ENCODE peak calls at places on chromosomes 16 and 17, in four cellular contexts. One of them, this sample, is unnamed.
A peak's percentile ranks its signal among the peaks of the same experiment; 100 is the strongest.

GRCh38 chr17:78499715-78500540 is 77.3 kb downstream of the DNAH17 start:
- DNase-seq in tibial artery: no peak
- DNase-seq in H9: no peak
- DNase-seq in IMR-90: no peak
- DNase-seq in this sample: no peak

GRCh38 chr16:85998868-85999729 is 100.1 kb downstream of the IRF8 start:
- DNase-seq in IMR-90: no peak
- DNase-seq in tibial artery: no peak
- DNase-seq in H9: no peak
- DNase-seq in this sample: no peak

GRCh38 chr16:10083301-10083700 is 98.9 kb downstream of the GRIN2A start:
- DNase-seq in tibial artery: no peak
- DNase-seq in H9: no peak
- DNase-seq in IMR-90: no peak
- DNase-seq in this sample: no peak

GRCh38 chr16:25155553-25156460 is 44.3 kb downstream of the LCMT1 start:
- DNase-seq in tibial artery: no peak
- DNase-seq in H9: no peak
- DNase-seq in IMR-90: peak; percentile 34
- DNase-seq in this sample: no peak

GRCh38 chr16:72099377-72099818 is 5.8 kb downstream of the DHX38 start:
- DNase-seq in H9: peak; percentile 76
- DNase-seq in IMR-90: peak; percentile 49
- DNase-seq in tibial artery: no peak
- DNase-seq in this sample: no peak

GRCh38 chr16:11783319-11784047 is 13.6 kb downstream of the ZC3H7A start:
- DNase-seq in IMR-90: peak; percentile 45
- DNase-seq in tibial artery: no peak
- DNase-seq in H9: no peak
- DNase-seq in this sample: no peak

GRCh38 chr17:29590979-29591736 is 1.7 kb upstream of the GIT1 start:
- DNase-seq in IMR-90: peak; percentile 45
- DNase-seq in tibial artery: peak; percentile 63
- DNase-seq in H9: peak; percentile 78
- DNase-seq in this sample: no peak

GRCh38 chr17:48259710-48260291 is 152.2 kb downstream of the SNX11 start:
- DNase-seq in IMR-90: peak; percentile 45
- DNase-seq in H9: no peak
- DNase-seq in tibial artery: no peak
- DNase-seq in this sample: no peak

GRCh38 chr17:67050066-67050465 is 5.7 kb downstream of the CACNG1 start:
- DNase-seq in IMR-90: no peak
- DNase-seq in tibial artery: no peak
- DNase-seq in H9: no peak
- DNase-seq in this sample: no peak

GRCh38 chr17:32527146-32527545 is 40.4 kb downstream of the CDK5R1 start:
- DNase-seq in H9: no peak
- DNase-seq in tibial artery: no peak
- DNase-seq in IMR-90: no peak
- DNase-seq in this sample: no peak

GRCh38 chr17:38735161-38735997 is 5.2 kb downstream of the CISD3 start:
- DNase-seq in tibial artery: no peak
- DNase-seq in IMR-90: no peak
- DNase-seq in H9: peak; percentile 82
- DNase-seq in this sample: peak; percentile 64

GRCh38 chr17:7929158-7930029 is at the start of gene KCNAB3:
- DNase-seq in H9: peak; percentile 93
- DNase-seq in IMR-90: peak; percentile 69
- DNase-seq in tibial artery: no peak
- DNase-seq in this sample: peak; percentile 69

GRCh38 chr16:12728471-12728870 is 75.2 kb downstream of the CPPED1 start:
- DNase-seq in H9: no peak
- DNase-seq in tibial artery: no peak
- DNase-seq in IMR-90: no peak
- DNase-seq in this sample: no peak

GRCh38 chr17:56085576-56086267 is 67.6 kb upstream of the ANKFN1 start:
- DNase-seq in tibial artery: no peak
- DNase-seq in H9: no peak
- DNase-seq in IMR-90: no peak
- DNase-seq in this sample: no peak

GRCh38 chr17:20202141-20202574 is 193.0 kb downstream of the SPECC1 start:
- DNase-seq in tibial artery: no peak
- DNase-seq in H9: peak; percentile 81
- DNase-seq in IMR-90: no peak
- DNase-seq in this sample: no peak

GRCh38 chr17:14150604-14151003 is 81.3 kb downstream of the COX10 start:
- DNase-seq in H9: no peak
- DNase-seq in tibial artery: no peak
- DNase-seq in IMR-90: no peak
- DNase-seq in this sample: no peak

GRCh38 chr16:58128721-58129096 is 472 bp downstream of the CFAP20 start:
- DNase-seq in H9: peak; percentile 54
- DNase-seq in IMR-90: no peak
- DNase-seq in tibial artery: no peak
- DNase-seq in this sample: peak; percentile 23

GRCh38 chr16:58462997-58463891 is 36.7 kb upstream of the NDRG4 start:
- DNase-seq in IMR-90: no peak
- DNase-seq in H9: peak; percentile 43
- DNase-seq in tibial artery: no peak
- DNase-seq in this sample: no peak

GRCh38 chr17:45940826-45941225 is 46.5 kb downstream of the MAPT start:
- DNase-seq in IMR-90: no peak
- DNase-seq in tibial artery: peak; percentile 83
- DNase-seq in H9: no peak
- DNase-seq in this sample: no peak

GRCh38 chr17:18377437-18378204 is at the start of gene EVPLL:
- DNase-seq in IMR-90: no peak
- DNase-seq in tibial artery: peak; percentile 49
- DNase-seq in H9: peak; percentile 36
- DNase-seq in this sample: no peak

GRCh38 chr17:17830740-17831207 is 6.0 kb downstream of the SREBF1 start:
- DNase-seq in IMR-90: no peak
- DNase-seq in H9: no peak
- DNase-seq in tibial artery: no peak
- DNase-seq in this sample: no peak

GRCh38 chr16:26531290-26531730 is 535.4 kb upstream of the C16orf82 start:
- DNase-seq in IMR-90: no peak
- DNase-seq in H9: no peak
- DNase-seq in tibial artery: no peak
- DNase-seq in this sample: no peak

GRCh38 chr16:68776821-68777485 is 39.9 kb downstream of the CDH1 start:
- DNase-seq in H9: no peak
- DNase-seq in IMR-90: no peak
- DNase-seq in tibial artery: no peak
- DNase-seq in this sample: no peak

GRCh38 chr17:39527220-39527813 is 66.0 kb downstream of the CDK12 start:
- DNase-seq in H9: no peak
- DNase-seq in IMR-90: no peak
- DNase-seq in tibial artery: no peak
- DNase-seq in this sample: no peak

DNA sequence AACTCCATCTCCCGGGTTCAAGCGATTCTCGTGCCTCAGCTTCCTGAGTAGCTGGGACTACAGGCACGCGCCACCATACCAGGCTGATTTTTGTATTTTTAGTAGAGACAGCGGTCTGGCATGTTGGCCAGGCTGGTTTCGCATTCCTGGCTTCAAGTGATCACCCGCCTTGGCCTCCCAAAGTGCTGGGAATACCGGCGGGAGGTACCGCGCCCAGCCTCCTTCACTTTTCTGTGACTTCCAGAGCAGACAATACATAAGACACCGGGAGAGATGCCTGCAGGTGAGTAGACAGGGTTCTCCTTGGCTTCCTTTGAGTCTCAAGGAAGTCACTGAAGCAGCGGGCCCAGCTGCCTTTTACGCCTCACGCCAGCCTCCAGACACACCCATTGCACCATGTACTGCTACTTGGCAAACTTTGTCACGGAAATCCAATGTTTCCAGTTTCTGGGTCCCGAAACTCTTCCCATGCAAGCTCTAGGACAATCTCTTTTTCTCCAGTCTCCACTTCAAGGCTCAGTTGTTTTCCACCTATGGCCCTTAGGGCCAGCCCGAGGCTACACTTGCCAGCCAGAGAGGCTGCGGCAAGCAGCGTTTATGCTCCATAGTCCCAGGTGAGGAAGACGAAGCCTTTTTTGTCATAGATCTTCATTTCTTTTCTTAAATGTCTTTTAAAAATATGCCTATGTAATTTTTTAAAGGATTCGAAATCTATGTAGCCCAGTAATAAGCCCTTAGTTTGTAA is 886 bp upstream of the OR1F1 start:
- DNase-seq in IMR-90: no peak
- DNase-seq in tibial artery: no peak
- DNase-seq in H9: no peak
- DNase-seq in this sample: no peak
- H3K9me3 ChIP-seq in IMR-90: no peaks in the 10 kb centered on the region
- H3K9me3 ChIP-seq in tibial artery: no peaks in the 10 kb centered on the region
- H3K9me3 ChIP-seq in H9: no peaks in the 10 kb centered on the region
- H3K9me3 ChIP-seq in this sample: peaks cover 3% of the 10 kb centered on the region

GRCh38 chr16:35750701-35751104 is 2291.3 kb downstream of the TP53TG3F start:
- DNase-seq in IMR-90: no peak
- DNase-seq in tibial artery: no peak
- DNase-seq in H9: no peak
- DNase-seq in this sample: no peak

GRCh38 chr16:35750157-35750689 is 2290.8 kb downstream of the TP53TG3F start:
- DNase-seq in H9: no peak
- DNase-seq in IMR-90: no peak
- DNase-seq in tibial artery: no peak
- DNase-seq in this sample: no peak

GRCh38 chr16:35747658-35748455 is 2288.4 kb downstream of the TP53TG3F start:
- DNase-seq in H9: no peak
- DNase-seq in IMR-90: no peak
- DNase-seq in tibial artery: no peak
- DNase-seq in this sample: no peak

GRCh38 chr16:35748621-35749252 is 2289.3 kb downstream of the TP53TG3F start:
- DNase-seq in tibial artery: no peak
- DNase-seq in H9: no peak
- DNase-seq in IMR-90: no peak
- DNase-seq in this sample: no peak

GRCh38 chr16:35749253-35750141 is 2290.1 kb downstream of the TP53TG3F start:
- DNase-seq in IMR-90: no peak
- DNase-seq in tibial artery: no peak
- DNase-seq in H9: no peak
- DNase-seq in this sample: no peak
- H3K9me3 ChIP-seq in IMR-90: peaks cover 56% of the 10 kb centered on the region
- H3K9me3 ChIP-seq in tibial artery: peaks cover 9% of the 10 kb centered on the region
- H3K9me3 ChIP-seq in H9: peaks cover 97% of the 10 kb centered on the region
- H3K9me3 ChIP-seq in this sample: no peaks in the 10 kb centered on the region

GRCh38 chr17:57913576-57914273 is 41.5 kb downstream of the CUEDC1 start:
- DNase-seq in IMR-90: no peak
- DNase-seq in tibial artery: peak; percentile 68
- DNase-seq in H9: no peak
- DNase-seq in this sample: no peak

GRCh38 chr17:57915980-57916757 is 39.0 kb downstream of the CUEDC1 start:
- DNase-seq in IMR-90: peak; percentile 26
- DNase-seq in H9: peak; percentile 89
- DNase-seq in tibial artery: no peak
- DNase-seq in this sample: no peak

GRCh38 chr17:57911834-57912673 is 43.2 kb downstream of the CUEDC1 start:
- DNase-seq in IMR-90: no peak
- DNase-seq in H9: peak; percentile 69
- DNase-seq in tibial artery: peak; percentile 80
- DNase-seq in this sample: no peak

GRCh38 chr17:57915532-57915931 is 39.7 kb downstream of the CUEDC1 start:
- DNase-seq in H9: no peak
- DNase-seq in IMR-90: peak; percentile 28
- DNase-seq in tibial artery: no peak
- DNase-seq in this sample: no peak

DNA sequence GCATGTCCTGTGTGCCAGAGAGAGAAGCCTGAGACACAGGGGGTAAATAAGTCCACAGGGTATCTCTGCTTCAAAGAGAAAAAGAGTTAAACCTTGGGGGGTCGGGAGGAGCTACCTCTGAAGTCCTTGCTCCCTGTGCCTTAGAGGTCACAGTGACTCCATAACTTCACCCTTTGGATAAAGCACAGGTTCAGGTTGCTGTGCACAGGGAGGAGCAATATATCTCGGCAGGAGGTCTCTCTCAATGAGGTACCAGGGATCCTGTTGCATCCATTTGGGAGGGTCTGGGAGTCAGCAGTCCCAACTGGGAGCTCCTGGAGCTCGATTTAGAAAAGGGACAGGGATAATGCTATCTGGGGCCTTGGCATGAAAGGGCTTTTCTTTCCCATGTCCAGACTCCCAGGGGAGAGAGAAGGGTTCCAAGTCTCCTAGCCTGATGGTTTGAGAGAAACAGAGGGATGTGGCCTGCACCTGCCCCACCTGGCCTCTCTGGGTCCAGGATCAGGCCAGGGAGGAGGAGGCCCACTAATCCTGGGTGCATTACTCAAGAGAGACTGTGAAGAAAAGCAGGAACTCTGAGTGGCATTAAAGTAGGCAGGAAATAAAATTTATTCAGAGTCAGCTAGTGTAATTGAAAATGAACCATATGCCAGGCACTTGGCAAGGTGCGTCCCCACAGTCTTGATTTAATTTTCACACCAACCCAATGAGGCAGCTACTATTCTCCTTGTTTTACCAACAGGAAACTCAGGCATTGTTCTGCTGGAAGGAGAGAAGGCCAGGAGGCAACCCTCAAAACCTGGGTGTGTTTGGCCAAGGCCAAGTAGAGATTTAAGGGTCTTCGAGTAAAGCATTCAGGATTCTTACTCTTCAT is 40.7 kb downstream of the CUEDC1 start:
- DNase-seq in tibial artery: no peak
- DNase-seq in IMR-90: no peak
- DNase-seq in H9: no peak
- DNase-seq in this sample: no peak
- H3K9me3 ChIP-seq in tibial artery: no peaks in the 10 kb centered on the region
- H3K9me3 ChIP-seq in IMR-90: no peaks in the 10 kb centered on the region
- H3K9me3 ChIP-seq in H9: no peaks in the 10 kb centered on the region
- H3K9me3 ChIP-seq in this sample: no peaks in the 10 kb centered on the region

GRCh38 chr17:27153005-27153404 is 140.9 kb upstream of the WSB1 start:
- DNase-seq in tibial artery: no peak
- DNase-seq in IMR-90: peak; percentile 11
- DNase-seq in H9: no peak
- DNase-seq in this sample: no peak

GRCh38 chr17:27157297-27157696 is 136.6 kb upstream of the WSB1 start:
- DNase-seq in IMR-90: no peak
- DNase-seq in tibial artery: no peak
- DNase-seq in H9: no peak
- DNase-seq in this sample: no peak

GRCh38 chr17:27158390-27158789 is 135.5 kb upstream of the WSB1 start:
- DNase-seq in H9: no peak
- DNase-seq in IMR-90: no peak
- DNase-seq in tibial artery: no peak
- DNase-seq in this sample: no peak

GRCh38 chr17:27155866-27156265 is 138.0 kb upstream of the WSB1 start:
- DNase-seq in H9: no peak
- DNase-seq in IMR-90: no peak
- DNase-seq in tibial artery: no peak
- DNase-seq in this sample: no peak

DNA sequence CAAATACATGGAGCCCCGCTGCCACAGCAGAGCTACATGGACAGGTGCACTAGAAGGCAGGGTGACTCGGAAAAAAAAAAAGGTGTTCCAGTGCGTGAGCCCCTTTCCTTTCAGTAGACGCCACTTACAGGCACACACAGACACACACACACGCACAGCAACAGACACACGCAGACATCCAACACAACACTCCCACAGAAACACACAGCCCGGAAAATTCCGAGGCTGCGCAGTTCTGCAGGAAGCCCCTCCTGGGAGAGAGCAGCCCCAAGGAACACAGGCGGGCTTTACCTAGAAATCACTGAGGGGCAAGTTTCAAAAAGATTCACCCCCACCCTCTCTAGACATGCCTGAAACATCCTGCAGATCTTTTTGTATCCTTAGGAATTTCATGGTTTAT is 136.0 kb upstream of the WSB1 start:
- DNase-seq in H9: no peak
- DNase-seq in IMR-90: no peak
- DNase-seq in tibial artery: no peak
- DNase-seq in this sample: no peak
- H3K9me3 ChIP-seq in H9: peaks cover 71% of the 10 kb centered on the region
- H3K9me3 ChIP-seq in IMR-90: no peaks in the 10 kb centered on the region
- H3K9me3 ChIP-seq in tibial artery: no peaks in the 10 kb centered on the region
- H3K9me3 ChIP-seq in this sample: no peaks in the 10 kb centered on the region

This sample was measured in T-helper 17 cell.